ENCODE peak calls at places on chromosome 2, in six cellular contexts. One of them, this sample, is unnamed.
A peak's percentile ranks its signal among the peaks of the same experiment; 100 is the strongest.

GRCh38 chr2:224127871-224128501 is 88.9 kb upstream of the SERPINE2 start:
- DNase-seq in heart left ventricle: no peak
- DNase-seq in suprapubic skin: no peak
- DNase-seq in A549: no peak
- DNase-seq in stomach: no peak
- DNase-seq in Peyer's patch: no peak
- DNase-seq in this sample: peak; percentile 35

GRCh38 chr2:233807215-233807865 is 29.2 kb downstream of the MROH2A start:
- DNase-seq in stomach: peak; percentile 17
- DNase-seq in heart left ventricle: peak; percentile 10
- DNase-seq in Peyer's patch: peak; percentile 35
- DNase-seq in A549: no peak
- DNase-seq in suprapubic skin: no peak
- DNase-seq in this sample: no peak

GRCh38 chr2:170265321-170265720 is 87.4 kb downstream of the MYO3B start:
- DNase-seq in Peyer's patch: no peak
- DNase-seq in heart left ventricle: no peak
- DNase-seq in suprapubic skin: no peak
- DNase-seq in A549: no peak
- DNase-seq in stomach: no peak
- DNase-seq in this sample: no peak

GRCh38 chr2:2178921-2179320 is 152.2 kb downstream of the MYT1L start:
- DNase-seq in A549: no peak
- DNase-seq in stomach: no peak
- DNase-seq in heart left ventricle: no peak
- DNase-seq in suprapubic skin: no peak
- DNase-seq in Peyer's patch: no peak
- DNase-seq in this sample: no peak

GRCh38 chr2:240149943-240150784 is 9.7 kb upstream of the OTOS start:
- DNase-seq in A549: peak; percentile 71
- DNase-seq in heart left ventricle: no peak
- DNase-seq in Peyer's patch: no peak
- DNase-seq in suprapubic skin: no peak
- DNase-seq in stomach: peak; percentile 32
- DNase-seq in this sample: no peak

GRCh38 chr2:43142921-43143438 is 83.4 kb downstream of the ZFP36L2 start:
- DNase-seq in stomach: no peak
- DNase-seq in suprapubic skin: no peak
- DNase-seq in Peyer's patch: peak; percentile 48
- DNase-seq in A549: no peak
- DNase-seq in heart left ventricle: no peak
- DNase-seq in this sample: no peak

GRCh38 chr2:63790491-63790890 is 51.2 kb upstream of the UGP2 start:
- DNase-seq in A549: no peak
- DNase-seq in heart left ventricle: no peak
- DNase-seq in Peyer's patch: no peak
- DNase-seq in suprapubic skin: no peak
- DNase-seq in stomach: no peak
- DNase-seq in this sample: no peak

GRCh38 chr2:120204022-120204405 is 19.2 kb downstream of the TMEM185B start:
- DNase-seq in stomach: no peak
- DNase-seq in A549: no peak
- DNase-seq in Peyer's patch: no peak
- DNase-seq in suprapubic skin: peak; percentile 22
- DNase-seq in heart left ventricle: no peak
- DNase-seq in this sample: no peak

GRCh38 chr2:178478442-178479274 is at the start of gene FKBP7:
- DNase-seq in A549: peak; percentile 71
- DNase-seq in heart left ventricle: peak; percentile 89
- DNase-seq in Peyer's patch: peak; percentile 95
- DNase-seq in suprapubic skin: peak; percentile 91
- DNase-seq in stomach: peak; percentile 88
- DNase-seq in this sample: peak; percentile 80

GRCh38 chr2:96930351-96931015 is 55.9 kb downstream of the FAM178B start:
- DNase-seq in A549: no peak
- DNase-seq in heart left ventricle: no peak
- DNase-seq in Peyer's patch: no peak
- DNase-seq in suprapubic skin: no peak
- DNase-seq in stomach: no peak
- DNase-seq in this sample: no peak

GRCh38 chr2:218429951-218430692 is 11.2 kb downstream of the VIL1 start:
- DNase-seq in heart left ventricle: no peak
- DNase-seq in stomach: no peak
- DNase-seq in A549: no peak
- DNase-seq in Peyer's patch: no peak
- DNase-seq in suprapubic skin: no peak
- DNase-seq in this sample: no peak

GRCh38 chr2:81060971-81061370 is 756.4 kb upstream of the LRRTM1 start:
- DNase-seq in stomach: no peak
- DNase-seq in Peyer's patch: no peak
- DNase-seq in A549: no peak
- DNase-seq in suprapubic skin: no peak
- DNase-seq in heart left ventricle: no peak
- DNase-seq in this sample: no peak

GRCh38 chr2:218895326-218895725 is 14.7 kb downstream of the WNT10A start:
- DNase-seq in suprapubic skin: no peak
- DNase-seq in stomach: no peak
- DNase-seq in heart left ventricle: no peak
- DNase-seq in A549: no peak
- DNase-seq in Peyer's patch: no peak
- DNase-seq in this sample: no peak

GRCh38 chr2:162582357-162582798 is 238.4 kb downstream of the GCA start:
- DNase-seq in heart left ventricle: no peak
- DNase-seq in Peyer's patch: peak; percentile 48
- DNase-seq in suprapubic skin: no peak
- DNase-seq in A549: peak; percentile 12
- DNase-seq in stomach: peak; percentile 61
- DNase-seq in this sample: peak; percentile 58

GRCh38 chr2:24993797-24994196 is 22.0 kb upstream of the DNAJC27 start:
- DNase-seq in suprapubic skin: no peak
- DNase-seq in heart left ventricle: no peak
- DNase-seq in A549: no peak
- DNase-seq in Peyer's patch: no peak
- DNase-seq in stomach: no peak
- DNase-seq in this sample: no peak

GRCh38 chr2:150710041-150710440 is 222.6 kb upstream of the RND3 start:
- DNase-seq in A549: no peak
- DNase-seq in heart left ventricle: no peak
- DNase-seq in stomach: no peak
- DNase-seq in suprapubic skin: no peak
- DNase-seq in Peyer's patch: no peak
- DNase-seq in this sample: no peak

GRCh38 chr2:217417536-217417935 is 557.7 kb upstream of the TNP1 start:
- DNase-seq in A549: no peak
- DNase-seq in heart left ventricle: no peak
- DNase-seq in suprapubic skin: no peak
- DNase-seq in stomach: no peak
- DNase-seq in Peyer's patch: no peak
- DNase-seq in this sample: no peak

GRCh38 chr2:151410485-151410833 is 757 bp downstream of the RIF1 start:
- DNase-seq in heart left ventricle: peak; percentile 21
- DNase-seq in suprapubic skin: no peak
- DNase-seq in Peyer's patch: peak; percentile 69
- DNase-seq in A549: peak; percentile 40
- DNase-seq in stomach: peak; percentile 31
- DNase-seq in this sample: no peak

GRCh38 chr2:66440692-66441091 is 5.8 kb downstream of the MEIS1 start:
- DNase-seq in stomach: no peak
- DNase-seq in A549: no peak
- DNase-seq in heart left ventricle: peak; percentile 27
- DNase-seq in Peyer's patch: no peak
- DNase-seq in suprapubic skin: peak; percentile 54
- DNase-seq in this sample: no peak

GRCh38 chr2:208657468-208657867 is 250.9 kb downstream of the PTH2R start:
- DNase-seq in heart left ventricle: no peak
- DNase-seq in stomach: no peak
- DNase-seq in suprapubic skin: no peak
- DNase-seq in A549: no peak
- DNase-seq in Peyer's patch: no peak
- DNase-seq in this sample: no peak

GRCh38 chr2:60818272-60818671 is 62.2 kb downstream of the PAPOLG start:
- DNase-seq in stomach: no peak
- DNase-seq in heart left ventricle: no peak
- DNase-seq in suprapubic skin: no peak
- DNase-seq in Peyer's patch: no peak
- DNase-seq in A549: no peak
- DNase-seq in this sample: no peak

GRCh38 chr2:37635359-37636208 is 35.9 kb downstream of the CDC42EP3 start:
- DNase-seq in Peyer's patch: peak; percentile 74
- DNase-seq in A549: no peak
- DNase-seq in heart left ventricle: no peak
- DNase-seq in stomach: no peak
- DNase-seq in suprapubic skin: no peak
- DNase-seq in this sample: no peak

GRCh38 chr2:27707462-27708256 is 44.0 kb downstream of the SLC4A1AP start:
- DNase-seq in stomach: no peak
- DNase-seq in Peyer's patch: no peak
- DNase-seq in A549: no peak
- DNase-seq in suprapubic skin: no peak
- DNase-seq in heart left ventricle: no peak
- DNase-seq in this sample: no peak

GRCh38 chr2:227324671-227325055 is 388 bp upstream of the MFF start:
- DNase-seq in A549: peak; percentile 31
- DNase-seq in suprapubic skin: no peak
- DNase-seq in heart left ventricle: no peak
- DNase-seq in Peyer's patch: no peak
- DNase-seq in stomach: no peak
- DNase-seq in this sample: no peak

GRCh38 chr2:226073496-226073895 is 674.0 kb downstream of the NYAP2 start:
- DNase-seq in stomach: no peak
- DNase-seq in Peyer's patch: no peak
- DNase-seq in A549: no peak
- DNase-seq in heart left ventricle: no peak
- DNase-seq in suprapubic skin: no peak
- DNase-seq in this sample: no peak

GRCh38 chr2:9238927-9239326 is 32.3 kb downstream of the ASAP2 start:
- DNase-seq in Peyer's patch: no peak
- DNase-seq in stomach: no peak
- DNase-seq in A549: no peak
- DNase-seq in heart left ventricle: no peak
- DNase-seq in suprapubic skin: no peak
- DNase-seq in this sample: no peak

GRCh38 chr2:25853038-25853638 is 25.1 kb downstream of the ASXL2 start:
- DNase-seq in stomach: no peak
- DNase-seq in suprapubic skin: no peak
- DNase-seq in heart left ventricle: no peak
- DNase-seq in A549: no peak
- DNase-seq in Peyer's patch: no peak
- DNase-seq in this sample: no peak

GRCh38 chr2:174326880-174327558 is 7.7 kb upstream of the SP9 start:
- DNase-seq in A549: no peak
- DNase-seq in suprapubic skin: peak; percentile 68
- DNase-seq in heart left ventricle: no peak
- DNase-seq in stomach: no peak
- DNase-seq in Peyer's patch: no peak
- DNase-seq in this sample: no peak

GRCh38 chr2:119732026-119732425 is 27.7 kb upstream of the PTPN4 start:
- DNase-seq in suprapubic skin: no peak
- DNase-seq in Peyer's patch: peak; percentile 21
- DNase-seq in A549: no peak
- DNase-seq in stomach: no peak
- DNase-seq in heart left ventricle: no peak
- DNase-seq in this sample: no peak

GRCh38 chr2:161104054-161104553 is 56.1 kb upstream of the TANK start:
- DNase-seq in heart left ventricle: no peak
- DNase-seq in Peyer's patch: no peak
- DNase-seq in stomach: no peak
- DNase-seq in suprapubic skin: no peak
- DNase-seq in A549: no peak
- DNase-seq in this sample: no peak

GRCh38 chr2:213934560-213934959 is 476.3 kb upstream of the VWC2L start:
- DNase-seq in A549: peak; percentile 6
- DNase-seq in heart left ventricle: no peak
- DNase-seq in suprapubic skin: no peak
- DNase-seq in Peyer's patch: no peak
- DNase-seq in stomach: no peak
- DNase-seq in this sample: no peak

DNA sequence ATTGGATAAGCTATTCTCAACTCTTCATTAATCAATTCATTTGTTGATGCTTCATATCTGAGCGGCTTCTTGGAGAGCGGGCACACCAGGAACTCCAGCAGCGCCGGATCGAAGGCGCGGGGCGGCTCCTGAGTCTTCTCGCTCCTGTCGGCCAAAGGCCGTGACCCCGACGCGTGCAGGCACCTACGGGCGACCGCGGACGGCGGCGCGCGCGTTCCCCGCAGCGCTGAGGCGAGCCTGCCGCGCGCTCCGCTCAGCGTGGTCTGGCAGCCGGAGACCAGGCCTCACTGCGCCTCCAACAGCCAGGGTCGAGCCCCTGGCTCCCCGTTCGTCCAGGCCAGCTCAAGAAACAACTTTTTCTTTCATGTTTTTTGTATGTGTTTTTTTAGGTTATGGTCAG is 97.5 kb downstream of the ICA1L start:
- DNase-seq in suprapubic skin: no peak
- DNase-seq in Peyer's patch: no peak
- DNase-seq in A549: no peak
- DNase-seq in stomach: no peak
- DNase-seq in heart left ventricle: no peak
- DNase-seq in this sample: no peak
- H3K27ac ChIP-seq in suprapubic skin: no peak overlapping the region
- H3K27ac ChIP-seq in Peyer's patch: no peak overlapping the region
- H3K27ac ChIP-seq in A549: no peak overlapping the region
- H3K27ac ChIP-seq in stomach: no peak overlapping the region
- H3K27ac ChIP-seq in heart left ventricle: no peak overlapping the region
- H3K27ac ChIP-seq in this sample: no peak overlapping the region

DNA sequence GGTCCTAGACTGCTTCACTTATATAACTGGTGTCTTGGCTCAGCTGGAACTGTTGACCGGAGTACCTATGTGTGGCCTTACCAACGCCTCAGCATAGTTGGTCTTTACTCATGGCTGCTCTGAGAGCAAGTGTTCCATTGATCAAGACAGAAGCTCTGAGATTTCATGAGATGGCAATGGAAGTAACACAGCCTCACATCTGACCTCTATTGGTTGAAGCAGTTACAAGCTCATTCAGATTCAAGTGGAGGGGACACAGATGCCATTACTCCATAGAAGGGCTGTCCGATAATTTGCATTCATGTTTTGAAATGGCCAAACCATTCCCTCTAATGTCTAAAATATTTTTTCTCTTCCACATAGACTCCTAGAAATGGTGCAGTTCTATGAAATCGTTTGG is 46.4 kb upstream of the STK39 start:
- DNase-seq in heart left ventricle: no peak
- DNase-seq in A549: no peak
- DNase-seq in Peyer's patch: no peak
- DNase-seq in stomach: no peak
- DNase-seq in suprapubic skin: no peak
- DNase-seq in this sample: no peak
- TF ChIP-seq CTCF in heart left ventricle: no peak
- TF ChIP-seq CTCF in A549: no peak
- TF ChIP-seq CTCF in Peyer's patch: no peak
- TF ChIP-seq CTCF in stomach: no peak
- TF ChIP-seq CTCF in suprapubic skin: no peak
- TF ChIP-seq CTCF in this sample: peak; percentile 33

GRCh38 chr2:11434443-11434842 is 31.5 kb downstream of the E2F6 start:
- DNase-seq in heart left ventricle: no peak
- DNase-seq in Peyer's patch: no peak
- DNase-seq in stomach: no peak
- DNase-seq in A549: no peak
- DNase-seq in suprapubic skin: no peak
- DNase-seq in this sample: no peak
- TF ChIP-seq POLR2A in heart left ventricle: no peak
- TF ChIP-seq POLR2A in Peyer's patch: no peak
- TF ChIP-seq POLR2A in stomach: no peak
- TF ChIP-seq POLR2A in A549: no peak
- TF ChIP-seq POLR2A in suprapubic skin: no peak
- TF ChIP-seq POLR2A in this sample: no peak

GRCh38 chr2:29819570-29819969 is 101.8 kb downstream of the ALK start:
- DNase-seq in heart left ventricle: no peak
- DNase-seq in Peyer's patch: no peak
- DNase-seq in suprapubic skin: no peak
- DNase-seq in stomach: no peak
- DNase-seq in A549: no peak
- DNase-seq in this sample: no peak
- H3K27ac ChIP-seq in heart left ventricle: no peak overlapping the region
- H3K27ac ChIP-seq in Peyer's patch: no peak overlapping the region
- H3K27ac ChIP-seq in suprapubic skin: no peak overlapping the region
- H3K27ac ChIP-seq in stomach: no peak overlapping the region
- H3K27ac ChIP-seq in A549: no peak overlapping the region
- H3K27ac ChIP-seq in this sample: no peak overlapping the region